ENCODE peak calls at places on chromosome 15, in eight cellular contexts. D is astrocyte, B is uterus, M is cardiac muscle cell, O is aorta, S is AG04450, I is GM12878, L is A549. T is an unnamed sample.

GRCh38 chr15:40238927-40239591 is at the start of gene PAK6:
- DNase-seq in D (peak), B (peak), M (peak), O (peak), S (no peak), I (no peak), L (peak), T (no peak)

GRCh38 chr15:28112962-28113361 is 13.8 kb upstream of the OCA2 start:
- DNase-seq in D (no peak), B (no peak), M (no peak), O (no peak), S (no peak), I (no peak), L (no peak), T (no peak)

GRCh38 chr15:63892794-63893441 is 59.2 kb upstream of the HERC1 start:
- DNase-seq in D (no peak), B (no peak), M (no peak), O (peak), S (no peak), I (peak), L (no peak), T (no peak)

GRCh38 chr15:42495361-42496212 is at the start of gene SNAP23:
- DNase-seq in D (peak), B (peak), M (peak), O (peak), S (peak), I (peak), L (peak), T (peak)

GRCh38 chr15:100602822-100603393 is 519 bp downstream of the ASB7 start:
- DNase-seq in D (peak), B (no peak), M (peak), O (no peak), S (no peak), I (peak), L (peak), T (no peak)

GRCh38 chr15:94476681-94477080 is 245.3 kb downstream of the MCTP2 start:
- DNase-seq in D (no peak), B (no peak), M (peak), O (no peak), S (no peak), I (no peak), L (no peak), T (no peak)

GRCh38 chr15:25697586-25697985 is 165.5 kb downstream of the ATP10A start:
- DNase-seq in D (no peak), B (no peak), M (no peak), O (no peak), S (no peak), I (no peak), L (no peak), T (no peak)

GRCh38 chr15:73239564-73240208 is 129.1 kb downstream of the HCN4 start:
- DNase-seq in D (no peak), B (no peak), M (no peak), O (no peak), S (no peak), I (no peak), L (no peak), T (no peak)

GRCh38 chr15:51768018-51768417 is 16.6 kb downstream of the TMOD2 start:
- DNase-seq in D (no peak), B (no peak), M (no peak), O (no peak), S (no peak), I (no peak), L (no peak), T (no peak)

GRCh38 chr15:59994855-59995557 is 9.1 kb upstream of the FOXB1 start:
- DNase-seq in D (no peak), B (no peak), M (peak), O (no peak), S (no peak), I (no peak), L (no peak), T (no peak)

GRCh38 chr15:31280037-31280830 is 46.4 kb upstream of the KLF13 start:
- DNase-seq in D (no peak), B (peak), M (no peak), O (peak), S (no peak), I (no peak), L (no peak), T (no peak)

GRCh38 chr15:71262599-71262998 is 147.3 kb downstream of the THSD4 start:
- DNase-seq in D (no peak), B (no peak), M (no peak), O (no peak), S (no peak), I (no peak), L (no peak), T (no peak)

GRCh38 chr15:71259866-71260265 is 144.6 kb downstream of the THSD4 start:
- DNase-seq in D (no peak), B (no peak), M (no peak), O (no peak), S (no peak), I (no peak), L (no peak), T (no peak)

GRCh38 chr15:71256934-71257333 is 141.7 kb downstream of the THSD4 start:
- DNase-seq in D (no peak), B (no peak), M (no peak), O (no peak), S (no peak), I (no peak), L (no peak), T (no peak)

GRCh38 chr15:71261934-71262333 is 146.7 kb downstream of the THSD4 start:
- DNase-seq in D (no peak), B (no peak), M (no peak), O (no peak), S (no peak), I (no peak), L (no peak), T (no peak)

GRCh38 chr15:71261418-71261817 is 146.1 kb downstream of the THSD4 start:
- DNase-seq in D (no peak), B (no peak), M (no peak), O (no peak), S (no peak), I (no peak), L (no peak), T (no peak)
- H3K27ac ChIP-seq in D (no peak), B (no peak), M (no peak), O (no peak), S (no peak), I (no peak), L (peak), T (no peak)

DNA sequence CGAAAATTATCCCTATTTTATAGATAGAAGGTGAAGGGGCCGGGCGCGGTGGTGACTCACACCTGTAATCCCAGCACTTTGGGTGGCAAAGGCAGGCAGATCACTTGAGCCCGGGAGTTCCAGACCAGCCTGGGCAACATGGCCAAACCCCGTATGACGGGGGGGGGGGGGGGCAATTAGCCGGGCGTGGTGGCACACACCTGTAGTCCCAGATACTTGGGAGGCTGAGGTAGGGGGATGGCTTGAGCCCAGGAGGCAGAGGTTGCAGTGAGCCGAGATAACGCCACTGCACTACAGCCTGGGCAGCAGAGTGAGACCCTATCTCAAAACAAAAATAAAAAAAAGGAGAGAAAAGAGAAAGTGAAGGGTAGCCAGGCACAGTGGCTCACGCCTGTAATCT is 1.4 kb downstream of the AAGAB start:
- DNase-seq in D (no peak), B (no peak), M (no peak), O (no peak), S (no peak), I (no peak), L (no peak), T (no peak)
- H3K27ac ChIP-seq in D (peak), B (no peak), M (no peak), O (no peak), S (peak), I (no peak), L (peak), T (no peak)

DNA sequence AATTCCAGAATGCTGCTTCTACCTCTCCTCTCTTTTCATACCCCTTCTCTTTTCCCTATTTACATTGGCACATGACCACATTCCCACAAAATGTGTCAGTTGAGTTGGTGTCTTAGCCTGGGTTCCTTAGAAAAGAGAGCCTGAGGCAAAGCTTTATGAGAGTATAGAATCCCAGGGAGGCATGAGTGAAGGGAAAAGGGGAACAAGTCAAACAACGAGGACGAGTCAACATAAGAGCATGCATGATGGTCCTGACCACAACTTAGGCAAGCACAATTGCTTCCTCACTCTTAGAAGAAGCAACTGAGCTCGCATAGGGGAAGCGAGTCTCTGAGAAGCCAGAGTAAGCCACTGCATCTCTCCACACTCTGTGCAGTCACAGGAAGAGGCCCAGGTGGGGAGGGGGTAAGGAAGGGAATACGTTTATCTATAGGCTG is 15.4 kb upstream of the ZNF774 start:
- DNase-seq in D (peak), B (no peak), M (no peak), O (no peak), S (no peak), I (no peak), L (no peak), T (no peak)
- H3K27ac ChIP-seq in D (peak), B (no peak), M (no peak), O (no peak), S (no peak), I (no peak), L (peak), T (no peak)

DNA sequence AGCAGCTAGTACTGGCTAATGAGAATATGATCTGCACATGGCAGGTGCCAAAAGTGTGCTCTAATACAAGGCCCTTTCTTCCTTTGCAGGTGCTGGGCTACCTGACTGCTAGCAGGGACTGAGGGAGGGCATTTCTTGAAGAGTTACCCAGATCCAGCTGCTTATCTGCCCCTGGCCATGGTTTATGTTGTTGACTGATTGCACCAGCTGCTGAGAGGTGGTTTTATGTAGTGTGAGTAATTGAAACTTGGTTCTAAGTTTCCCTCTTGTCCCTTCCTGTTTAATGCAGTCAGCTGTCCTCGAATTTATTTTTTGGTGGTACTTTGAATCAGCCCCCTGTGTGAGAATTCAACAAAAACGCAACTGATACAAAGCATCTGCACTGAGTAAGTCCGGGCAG is 288.3 kb upstream of the C2CD4B start:
- DNase-seq in D (no peak), B (no peak), M (no peak), O (no peak), S (no peak), I (no peak), L (no peak), T (no peak)
- H3K27ac ChIP-seq in D (peak), B (no peak), M (no peak), O (peak), S (peak), I (no peak), L (no peak), T (peak)

GRCh38 chr15:96578393-96578792 is 247.9 kb downstream of the NR2F2 start:
- DNase-seq in D (no peak), B (no peak), M (no peak), O (no peak), S (no peak), I (no peak), L (no peak), T (no peak)

GRCh38 chr15:96586901-96587300 is 256.4 kb downstream of the NR2F2 start:
- DNase-seq in D (no peak), B (no peak), M (no peak), O (no peak), S (no peak), I (no peak), L (no peak), T (no peak)

GRCh38 chr15:96582473-96582872 is 252.0 kb downstream of the NR2F2 start:
- DNase-seq in D (no peak), B (no peak), M (no peak), O (no peak), S (no peak), I (no peak), L (no peak), T (no peak)

GRCh38 chr15:96585634-96586386 is 255.3 kb downstream of the NR2F2 start:
- DNase-seq in D (no peak), B (no peak), M (no peak), O (no peak), S (no peak), I (no peak), L (no peak), T (no peak)

DNA sequence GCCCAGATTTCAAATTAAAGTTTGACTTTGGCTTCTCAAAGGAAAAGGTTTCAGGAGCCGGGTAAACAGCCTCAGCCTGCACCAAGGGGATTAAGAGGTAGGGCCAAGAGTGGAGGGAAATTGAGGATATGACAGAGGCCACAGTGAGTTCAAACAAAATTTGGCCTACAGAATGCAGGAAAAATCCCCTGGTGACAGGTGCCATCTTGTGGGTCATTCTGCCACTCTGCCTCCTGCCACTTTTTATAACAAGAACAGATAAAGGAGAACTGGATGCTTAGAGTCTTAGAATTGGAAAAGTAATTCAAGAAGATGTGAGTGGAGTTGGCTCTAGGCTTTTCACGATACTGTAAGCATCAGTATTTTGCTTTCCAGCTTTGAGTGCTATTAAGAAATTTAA is 253.2 kb downstream of the NR2F2 start:
- DNase-seq in D (no peak), B (no peak), M (no peak), O (no peak), S (no peak), I (no peak), L (no peak), T (no peak)
- H3K27ac ChIP-seq in D (no peak), B (no peak), M (no peak), O (no peak), S (no peak), I (no peak), L (no peak), T (no peak)

T was measured in heart left ventricle.